ENCODE peak calls at places on chromosome 14, in four cellular contexts. Q is ovary, K is prostate gland, G is stomach. V is an unnamed sample.
A peak's percentile ranks its signal among the peaks of the same experiment; 100 is the strongest.

GRCh38 chr14:36659822-36660735 is 1.6 kb upstream of the PAX9 start:
- DNase-seq in Q (no peak), K (no peak), G (no peak), V (peak; percentile 45)

GRCh38 chr14:75431011-75431410 is 3.2 kb downstream of the JDP2 start:
- DNase-seq in Q (no peak), K (no peak), G (no peak), V (no peak)

GRCh38 chr14:32618991-32619390 is 289.9 kb downstream of the AKAP6 start:
- DNase-seq in Q (no peak), K (no peak), G (no peak), V (no peak)

GRCh38 chr14:29236848-29237247 is 470.3 kb downstream of the FOXG1 start:
- DNase-seq in Q (no peak), K (no peak), G (no peak), V (no peak)

GRCh38 chr14:52348279-52348678 is 34.2 kb downstream of the PTGER2 start:
- DNase-seq in Q (no peak), K (no peak), G (no peak), V (no peak)

GRCh38 chr14:71665781-71666180 is 266.4 kb upstream of the RGS6 start:
- DNase-seq in Q (no peak), K (no peak), G (no peak), V (no peak)

GRCh38 chr14:59905193-59905592 is 14.8 kb upstream of the LRRC9 start:
- DNase-seq in Q (no peak), K (no peak), G (no peak), V (no peak)

GRCh38 chr14:69739486-69739885 is 27.5 kb upstream of the SRSF5 start:
- DNase-seq in Q (no peak), K (peak; percentile 36), G (no peak), V (no peak)

GRCh38 chr14:91244501-91244901 is at the start of gene GPR68:
- DNase-seq in Q (no peak), K (no peak), G (peak; percentile 57), V (peak; percentile 53)
- H3K4me3 ChIP-seq in Q (no peak within 1 kb of the TSS), K (no peak within 1 kb of the TSS), G (peak within 1 kb of the TSS; percentile 18), V (no peak within 1 kb of the TSS)

GRCh38 chr14:23632461-23633159 is 3.6 kb upstream of the DHRS2 start:
- DNase-seq in Q (no peak), K (no peak), G (no peak), V (no peak)

GRCh38 chr14:23630687-23631086 is 5.5 kb upstream of the DHRS2 start:
- DNase-seq in Q (no peak), K (no peak), G (no peak), V (no peak)

GRCh38 chr14:23631234-23631633 is 4.9 kb upstream of the DHRS2 start:
- DNase-seq in Q (no peak), K (no peak), G (no peak), V (no peak)

GRCh38 chr14:23633160-23633701 is 2.9 kb upstream of the DHRS2 start:
- DNase-seq in Q (no peak), K (no peak), G (no peak), V (no peak)

DNA sequence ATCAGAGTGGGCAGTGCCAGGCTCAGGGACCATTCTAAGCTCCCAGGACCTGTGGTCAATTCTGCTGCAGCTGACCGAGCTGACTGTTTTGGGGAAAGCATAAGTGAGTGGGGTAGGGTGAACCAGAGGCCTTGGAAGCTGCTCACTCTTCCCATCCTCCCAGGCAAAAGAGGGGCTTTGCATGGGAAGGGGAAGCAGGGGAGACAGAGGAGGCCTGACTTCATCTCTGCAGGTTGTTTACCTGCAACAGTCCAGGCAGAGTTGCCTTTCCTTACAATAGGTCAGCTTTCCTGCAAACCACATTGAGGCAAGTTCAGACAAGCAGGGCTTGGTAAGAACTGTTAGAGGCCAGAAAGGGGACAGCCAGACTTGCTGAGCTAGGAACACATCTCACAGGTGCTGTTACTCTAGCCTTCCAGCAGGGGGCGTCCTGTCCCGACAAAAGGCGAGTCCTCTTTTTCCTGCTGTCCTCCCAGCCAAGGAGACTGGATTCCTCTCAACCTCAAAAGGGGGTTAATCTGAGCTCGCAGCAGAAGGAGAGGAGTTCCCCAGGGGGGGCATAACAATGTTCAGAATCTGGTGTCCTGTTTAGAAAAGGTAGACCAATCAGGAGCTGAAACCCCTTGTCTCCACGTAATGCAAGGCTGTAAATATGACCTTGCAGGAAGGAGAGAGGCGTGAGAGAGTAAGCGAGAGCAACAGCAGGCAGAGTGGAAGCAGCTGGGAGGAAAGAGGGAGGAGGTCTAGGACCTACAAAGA is 4.3 kb upstream of the DHRS2 start:
- DNase-seq in Q (peak; percentile 85), K (peak; percentile 76), G (peak; percentile 76), V (peak; percentile 74)
- H3K27ac ChIP-seq in Q (peak overlapping the region; percentile 11), K (no peak overlapping the region), G (no peak overlapping the region), V (no peak overlapping the region)

DNA sequence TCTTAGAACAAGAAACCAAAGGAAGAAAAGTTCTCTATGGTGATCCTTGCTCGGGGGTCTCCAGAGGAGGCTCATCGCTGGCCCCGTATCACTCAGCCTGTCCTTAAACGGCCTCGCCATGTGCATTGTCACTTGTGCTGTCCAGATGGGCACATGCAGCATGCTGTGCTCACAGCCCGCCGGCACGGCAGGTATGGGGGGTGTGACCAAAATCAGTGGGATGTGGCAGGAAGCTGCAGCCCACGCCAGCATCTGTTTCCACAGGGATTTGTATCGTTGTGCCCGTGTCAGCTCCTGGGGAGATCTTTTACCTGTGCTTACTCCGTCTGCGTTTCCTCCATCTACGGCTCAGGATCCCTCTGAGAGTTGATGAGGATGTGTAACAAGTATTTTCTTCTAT is 2.6 kb upstream of the SLC39A2 start:
- DNase-seq in Q (no peak), K (no peak), G (no peak), V (no peak)
- H3K4me3 ChIP-seq in Q (no peak overlapping the region), K (no peak overlapping the region), G (no peak overlapping the region), V (no peak overlapping the region)

DNA sequence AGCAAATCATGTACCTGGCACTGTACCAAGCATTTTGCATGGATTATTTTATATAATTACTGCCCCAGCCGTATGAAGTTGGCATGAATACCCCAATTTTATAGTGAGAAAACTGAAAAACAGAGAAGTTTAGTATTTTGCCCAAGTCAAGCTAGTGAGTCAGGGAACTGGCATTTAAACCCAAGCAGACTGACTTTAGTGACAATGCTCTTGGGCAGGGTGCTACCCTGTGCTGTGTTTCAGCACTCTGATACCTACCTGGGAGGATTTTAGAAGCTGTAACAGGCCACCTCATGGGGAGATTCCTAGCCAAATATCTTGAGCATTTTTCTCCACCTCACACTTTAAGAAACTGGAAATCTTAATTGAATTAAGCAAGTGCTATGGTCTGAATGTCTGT is 98.1 kb upstream of the MAX start:
- DNase-seq in Q (no peak), K (no peak), G (no peak), V (no peak)
- H3K27ac ChIP-seq in Q (no peak overlapping the region), K (no peak overlapping the region), G (no peak overlapping the region), V (no peak overlapping the region)

GRCh38 chr14:24775919-24776318 is 141.9 kb upstream of the GZMB start:
- DNase-seq in Q (no peak), K (no peak), G (no peak), V (no peak)

GRCh38 chr14:24784981-24785380 is 151.0 kb upstream of the GZMB start:
- DNase-seq in Q (no peak), K (no peak), G (no peak), V (no peak)

GRCh38 chr14:24777678-24778077 is 143.7 kb upstream of the GZMB start:
- DNase-seq in Q (no peak), K (no peak), G (no peak), V (no peak)

GRCh38 chr14:24783791-24784190 is 149.8 kb upstream of the GZMB start:
- DNase-seq in Q (no peak), K (no peak), G (no peak), V (no peak)

DNA sequence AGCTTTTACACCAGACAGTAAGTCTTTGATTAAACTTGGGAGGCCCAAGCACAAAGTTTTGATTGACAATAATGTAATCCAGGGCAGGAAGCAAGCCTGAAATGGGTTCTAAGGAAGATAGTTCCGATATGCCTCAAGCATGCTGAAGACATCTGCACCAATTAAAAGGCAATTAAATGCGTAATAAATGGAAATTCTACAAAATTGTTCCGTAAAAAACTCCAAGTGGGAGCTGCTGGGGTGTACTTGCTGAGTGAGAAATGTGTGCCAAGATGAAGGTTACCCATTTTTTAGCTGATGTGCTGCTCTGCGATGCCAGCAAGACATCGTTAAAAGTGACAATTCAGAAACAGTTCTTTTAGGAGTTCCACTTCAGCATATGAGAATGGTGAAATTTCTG is 146.3 kb upstream of the GZMB start:
- DNase-seq in Q (no peak), K (no peak), G (no peak), V (no peak)
- H3K4me3 ChIP-seq in Q (no peak overlapping the region), K (no peak overlapping the region), G (no peak overlapping the region), V (no peak overlapping the region)

GRCh38 chr14:100132903-100133510 is 26.4 kb downstream of the DEGS2 start:
- DNase-seq in Q (no peak), K (no peak), G (no peak), V (no peak)

GRCh38 chr14:100135073-100135472 is 24.4 kb downstream of the DEGS2 start:
- DNase-seq in Q (no peak), K (no peak), G (no peak), V (no peak)

GRCh38 chr14:100135784-100136183 is 23.7 kb downstream of the DEGS2 start:
- DNase-seq in Q (no peak), K (no peak), G (no peak), V (no peak)

GRCh38 chr14:100132161-100132902 is 27.1 kb downstream of the DEGS2 start:
- DNase-seq in Q (no peak), K (no peak), G (no peak), V (peak; percentile 71)

DNA sequence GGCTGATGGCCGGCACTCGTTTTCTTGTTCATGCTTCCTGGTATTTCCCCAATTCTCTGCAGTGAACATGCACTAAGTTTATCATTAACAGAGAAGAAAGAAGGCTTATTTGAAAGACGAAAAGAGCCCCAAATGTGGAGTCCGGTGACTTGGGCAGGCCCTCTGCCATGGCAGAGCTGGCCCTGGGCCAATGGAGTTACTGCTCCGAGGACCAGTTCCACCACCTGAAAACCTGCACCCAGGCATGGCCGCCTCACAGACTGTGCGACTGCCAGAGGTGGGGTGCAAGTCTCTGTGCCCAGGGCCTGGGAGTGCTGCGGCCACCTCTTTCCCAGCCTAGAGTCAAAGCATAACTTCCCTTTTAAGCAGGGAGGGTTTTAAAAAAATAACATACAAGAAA is 24.9 kb downstream of the DEGS2 start:
- DNase-seq in Q (no peak), K (no peak), G (peak; percentile 79), V (no peak)
- H3K27ac ChIP-seq in Q (no peak overlapping the region), K (no peak overlapping the region), G (no peak overlapping the region), V (no peak overlapping the region)

DNA sequence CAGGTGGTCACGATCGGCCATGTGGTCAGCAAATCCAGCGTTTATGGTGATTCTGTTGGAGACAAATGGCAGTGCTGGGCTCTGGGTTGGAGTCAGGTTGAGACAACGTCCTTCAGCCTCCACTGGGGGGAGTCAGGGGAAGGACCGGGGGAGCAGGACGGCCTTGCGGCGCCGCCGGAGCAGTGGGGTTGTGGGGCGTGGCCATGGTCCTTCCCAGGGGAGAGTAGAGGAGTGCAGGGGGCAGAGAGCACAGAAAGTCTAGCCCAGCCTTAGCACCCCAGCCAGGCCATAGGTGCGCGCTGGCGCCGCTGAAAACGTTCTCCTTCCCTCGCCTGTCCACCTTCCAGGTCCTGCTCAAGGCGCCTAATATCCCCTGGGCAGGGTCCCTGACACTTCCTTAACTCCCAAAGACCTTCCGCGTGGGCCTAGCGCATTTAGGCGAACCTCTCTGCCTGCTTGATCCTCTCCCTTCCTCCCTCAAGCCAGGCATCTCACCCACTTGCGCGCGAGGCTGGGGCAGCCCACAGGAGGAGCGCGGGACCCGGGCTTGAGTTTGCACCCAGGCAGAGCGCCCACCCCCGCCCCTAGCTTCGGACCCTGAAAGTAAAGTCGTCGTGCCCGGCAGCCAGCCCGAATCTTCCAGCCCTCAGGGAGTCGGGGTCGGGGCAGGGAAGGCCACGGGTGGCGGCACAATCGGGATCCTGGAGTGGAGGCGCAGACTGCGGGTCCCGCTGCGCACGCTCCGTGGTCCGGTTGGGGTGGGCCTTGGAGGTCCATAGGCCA is 3.1 kb upstream of the KIF26A start:
- DNase-seq in Q (peak; percentile 5), K (no peak), G (no peak), V (peak; percentile 13)
- H3K4me3 ChIP-seq in Q (no peak overlapping the region), K (no peak overlapping the region), G (no peak overlapping the region), V (no peak overlapping the region)

GRCh38 chr14:101370593-101371569 is 190.4 kb upstream of the DIO3 start:
- DNase-seq in Q (peak; percentile 9), K (no peak), G (no peak), V (no peak)
- H3K27ac ChIP-seq in Q (peak overlapping the region; percentile 52), K (no peak overlapping the region), G (no peak overlapping the region), V (no peak overlapping the region)